ENCODE peak calls at places on chromosomes 16 and 17, in seven cellular contexts. Y is AG04449, C is A673, K is A549, F is cardiac fibroblast, M is neural progenitor cell, E is OCI-LY7. O is an unnamed sample.

GRCh38 chr16:17556276-17557052 is 85.7 kb upstream of the XYLT1 start:
- DNase-seq in Y (no peak), C (peak), K (peak), F (peak), M (peak), E (peak), O (no peak)

GRCh38 chr16:53098526-53099317 is 43.9 kb downstream of the CHD9 start:
- DNase-seq in Y (no peak), C (peak), K (peak), F (peak), M (peak), E (peak), O (peak)

GRCh38 chr17:37558299-37558698 is 50.9 kb downstream of the SYNRG start:
- DNase-seq in Y (no peak), C (no peak), K (no peak), F (no peak), M (no peak), E (no peak), O (no peak)

GRCh38 chr16:11101695-11102522 is 154.1 kb downstream of the SOCS1 start:
- DNase-seq in Y (no peak), C (peak), K (no peak), F (peak), M (no peak), E (no peak), O (no peak)

GRCh38 chr17:27551701-27552466 is 79.1 kb upstream of the LGALS9 start:
- DNase-seq in Y (no peak), C (no peak), K (peak), F (peak), M (no peak), E (no peak), O (peak)

GRCh38 chr16:3689731-3690130 is 27.6 kb downstream of the TRAP1 start:
- DNase-seq in Y (no peak), C (no peak), K (no peak), F (no peak), M (no peak), E (no peak), O (no peak)

GRCh38 chr17:63399856-63400255 is 46.2 kb downstream of the CYB561 start:
- DNase-seq in Y (no peak), C (peak), K (no peak), F (peak), M (peak), E (no peak), O (no peak)

GRCh38 chr17:18877104-18877503 is 19.2 kb downstream of the PRPSAP2 start:
- DNase-seq in Y (no peak), C (no peak), K (peak), F (no peak), M (no peak), E (no peak), O (no peak)

GRCh38 chr16:54326266-54326662 is 39.7 kb upstream of the IRX3 start:
- DNase-seq in Y (no peak), C (no peak), K (no peak), F (peak), M (no peak), E (no peak), O (no peak)

GRCh38 chr16:77898671-77899211 is 110.4 kb downstream of the VAT1L start:
- DNase-seq in Y (no peak), C (no peak), K (no peak), F (no peak), M (no peak), E (no peak), O (no peak)

DNA sequence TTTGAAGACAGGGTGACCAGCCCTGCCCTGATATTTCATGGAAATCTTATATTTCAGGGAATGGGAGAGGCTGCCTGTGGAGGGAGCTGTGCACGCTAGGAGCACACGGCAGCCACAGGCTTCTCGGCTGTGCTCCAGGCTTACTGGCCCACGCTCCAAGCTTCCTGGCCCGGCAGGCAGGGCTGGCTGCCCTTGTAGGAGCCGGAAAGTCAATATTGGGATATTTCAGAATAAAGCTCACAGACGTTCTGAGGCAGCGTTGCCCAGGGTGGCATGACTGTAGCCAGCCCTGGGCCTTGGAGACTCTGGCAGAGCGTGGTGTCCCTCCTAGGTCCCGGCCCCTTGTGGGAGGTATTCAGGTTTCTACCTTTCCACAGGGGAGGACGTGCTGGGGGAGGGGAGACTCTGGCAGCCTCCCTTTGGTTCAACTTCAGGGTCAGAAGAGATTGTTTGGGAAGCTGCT is 95.6 kb downstream of the NPIPB11 start:
- DNase-seq in Y (no peak), C (no peak), K (no peak), F (no peak), M (no peak), E (no peak), O (no peak)
- TF ChIP-seq CTCF in Y (no peak), C (no peak), K (no peak), F (no peak), M (no peak), E (no peak), O (no peak)

GRCh38 chr16:1330260-1330914 is 3.1 kb upstream of the BAIAP3 start:
- DNase-seq in Y (no peak), C (no peak), K (peak), F (no peak), M (no peak), E (peak), O (no peak)
- TF ChIP-seq CTCF in Y (peak), C (peak), K (peak), F (peak), M (peak), E (peak), O (peak)

GRCh38 chr16:88611220-88611821 is 27.1 kb upstream of the IL17C start:
- DNase-seq in Y (no peak), C (no peak), K (no peak), F (no peak), M (peak), E (no peak), O (no peak)

GRCh38 chr16:88613293-88613692 is 25.1 kb upstream of the IL17C start:
- DNase-seq in Y (no peak), C (no peak), K (no peak), F (no peak), M (no peak), E (no peak), O (no peak)

GRCh38 chr16:88606146-88606757 is 32.1 kb upstream of the IL17C start:
- DNase-seq in Y (no peak), C (no peak), K (no peak), F (no peak), M (no peak), E (no peak), O (no peak)

GRCh38 chr16:88608076-88608475 is 30.3 kb upstream of the IL17C start:
- DNase-seq in Y (no peak), C (no peak), K (no peak), F (no peak), M (no peak), E (no peak), O (no peak)

GRCh38 chr16:88610080-88610479 is 28.3 kb upstream of the IL17C start:
- DNase-seq in Y (no peak), C (no peak), K (no peak), F (no peak), M (peak), E (peak), O (no peak)
- TF ChIP-seq CTCF in Y (no peak), C (no peak), K (no peak), F (peak), M (peak), E (peak), O (peak)

DNA sequence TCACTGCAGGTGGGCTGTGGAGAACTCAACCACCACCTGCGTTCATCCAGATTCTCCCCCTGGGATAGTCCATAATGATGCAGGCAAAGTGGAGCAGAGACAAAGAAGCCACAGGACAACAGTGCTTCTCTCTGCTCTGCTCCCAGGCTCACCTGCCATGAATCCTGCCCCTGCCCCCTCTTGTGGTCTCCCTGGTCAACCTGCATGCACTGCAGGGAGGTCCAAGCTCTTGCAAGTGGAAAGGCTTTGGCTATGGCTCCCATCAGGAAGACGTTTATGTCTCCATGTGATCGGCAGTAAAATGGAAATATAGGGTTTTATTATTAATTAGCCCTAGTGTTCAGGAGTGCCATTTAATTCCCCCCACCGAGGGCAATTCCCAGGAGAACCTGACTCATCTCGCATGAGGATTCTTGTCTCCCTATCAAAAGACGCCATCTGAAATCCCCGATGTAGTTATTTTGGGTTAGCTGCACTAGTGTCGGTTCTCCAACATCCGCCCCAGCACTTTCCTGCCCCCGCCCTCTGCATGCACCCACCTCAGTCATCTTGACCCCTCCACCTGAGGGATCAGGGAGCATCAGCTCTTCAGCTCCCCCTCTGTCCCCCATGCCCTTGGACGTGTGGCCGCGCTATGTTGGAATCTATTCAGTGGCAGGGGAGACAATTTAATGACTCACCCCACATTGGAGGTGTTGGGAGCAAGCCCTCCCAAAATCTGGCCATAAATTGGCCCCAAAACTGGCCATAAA is 91.8 kb downstream of the KCNJ12 start:
- DNase-seq in Y (no peak), C (no peak), K (no peak), F (no peak), M (no peak), E (no peak), O (no peak)
- TF ChIP-seq CTCF in Y (no peak), C (no peak), K (no peak), F (no peak), M (no peak), E (no peak), O (no peak)

GRCh38 chr17:59534583-59534982 is 30.8 kb upstream of the DHX40 start:
- DNase-seq in Y (no peak), C (peak), K (peak), F (no peak), M (peak), E (peak), O (no peak)
- TF ChIP-seq CTCF in Y (no peak), C (peak), K (peak), F (peak), M (peak), E (peak), O (no peak)

GRCh38 chr16:88785106-88785924 is at the start of gene PIEZO1:
- DNase-seq in Y (no peak), C (peak), K (peak), F (peak), M (peak), E (peak), O (peak)
- TF ChIP-seq CTCF in Y (peak), C (peak), K (peak), F (peak), M (peak), E (peak), O (peak)

GRCh38 chr16:2004795-2005517 is 4.7 kb downstream of the ZNF598 start:
- DNase-seq in Y (no peak), C (no peak), K (no peak), F (no peak), M (no peak), E (no peak), O (no peak)

GRCh38 chr16:2006317-2006716 is 3.3 kb downstream of the ZNF598 start:
- DNase-seq in Y (no peak), C (no peak), K (no peak), F (no peak), M (no peak), E (no peak), O (no peak)

GRCh38 chr16:2007081-2007836 is 2.4 kb downstream of the ZNF598 start:
- DNase-seq in Y (no peak), C (no peak), K (no peak), F (no peak), M (no peak), E (no peak), O (no peak)

GRCh38 chr16:2003827-2004641 is 5.6 kb downstream of the ZNF598 start:
- DNase-seq in Y (no peak), C (peak), K (peak), F (peak), M (peak), E (peak), O (peak)

DNA sequence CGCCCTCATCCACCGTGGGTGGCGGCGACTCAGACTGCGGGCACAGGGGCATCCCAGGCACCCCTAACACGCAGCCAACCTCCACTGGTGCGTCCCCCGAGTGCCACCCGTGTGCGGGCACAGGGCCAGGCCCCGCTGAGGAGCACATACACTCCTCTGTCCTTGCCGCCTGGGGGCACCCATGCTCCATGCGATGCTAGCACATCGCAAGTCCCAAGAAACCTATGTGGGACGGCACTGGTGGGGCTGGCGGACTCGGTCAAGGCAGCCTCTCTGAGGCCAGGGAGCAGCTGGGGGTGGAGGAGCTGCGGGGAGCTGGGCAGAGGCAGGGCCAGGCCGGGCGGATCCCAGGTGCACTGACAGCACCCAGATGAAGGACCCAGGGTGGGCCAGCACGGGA is 4.0 kb downstream of the ZNF598 start:
- DNase-seq in Y (no peak), C (peak), K (peak), F (no peak), M (no peak), E (no peak), O (no peak)
- TF ChIP-seq CTCF in Y (no peak), C (peak), K (peak), F (no peak), M (no peak), E (no peak), O (no peak)

GRCh38 chr16:24800586-24800985 is 45.2 kb upstream of the SLC5A11 start:
- DNase-seq in Y (no peak), C (peak), K (peak), F (peak), M (no peak), E (no peak), O (peak)
- TF ChIP-seq CTCF in Y (no peak), C (peak), K (peak), F (peak), M (no peak), E (no peak), O (peak)

O was measured in Calu3.